ENCODE peak calls at places on chromosome 1, in five cellular contexts. E, O, V, T and Z are unnamed samples.

GRCh38 chr1:193083365-193084088 is 21.7 kb downstream of the GLRX2 start:
- DNase-seq in E (no peak), O (no peak), T (no peak), V (no peak), Z (no peak)

GRCh38 chr1:230114245-230114651 is 47.2 kb downstream of the GALNT2 start:
- DNase-seq in T (no peak), E (peak; percentile 73), V (no peak), O (no peak), Z (no peak)

GRCh38 chr1:65339866-65340483 is 30.6 kb downstream of the DNAJC6 start:
- DNase-seq in O (no peak), T (no peak), E (peak; percentile 4), V (no peak), Z (no peak)

GRCh38 chr1:101302831-101303511 is 66.2 kb downstream of the S1PR1 start:
- DNase-seq in V (no peak), T (no peak), O (no peak), E (peak; percentile 40), Z (no peak)

GRCh38 chr1:73065585-73065984 is 783.2 kb upstream of the NEGR1 start:
- DNase-seq in V (no peak), O (peak; percentile 84), T (no peak), E (no peak), Z (no peak)

GRCh38 chr1:26556041-26556440 is 26.5 kb downstream of the RPS6KA1 start:
- DNase-seq in O (no peak), T (no peak), E (no peak), V (no peak), Z (no peak)

GRCh38 chr1:241419986-241420385 is 63.0 kb upstream of the RGS7 start:
- DNase-seq in T (no peak), O (no peak), V (no peak), E (no peak), Z (no peak)

GRCh38 chr1:21904725-21905520 is 32.2 kb downstream of the HSPG2 start:
- DNase-seq in V (no peak), E (peak; percentile 97), O (no peak), T (peak; percentile 54), Z (no peak)

GRCh38 chr1:26706315-26706714 is 10.5 kb downstream of the ARID1A start:
- DNase-seq in O (no peak), T (no peak), E (no peak), V (no peak), Z (no peak)

GRCh38 chr1:240498335-240498734 is 113.6 kb downstream of the GREM2 start:
- DNase-seq in O (no peak), E (no peak), V (no peak), T (no peak), Z (no peak)

GRCh38 chr1:168959382-168959781 is 147.1 kb upstream of the ATP1B1 start:
- DNase-seq in O (no peak), V (no peak), E (no peak), T (no peak), Z (no peak)

GRCh38 chr1:10866314-10867091 is 70.1 kb upstream of the CASZ1 start:
- DNase-seq in T (no peak), O (peak; percentile 75), E (peak; percentile 44), V (no peak), Z (no peak)

GRCh38 chr1:108478429-108479015 is 28.4 kb downstream of the NBPF6 start:
- DNase-seq in E (no peak), O (no peak), T (no peak), V (no peak), Z (no peak)

GRCh38 chr1:170214980-170215910 is 69.5 kb downstream of the NTMT2 start:
- DNase-seq in O (no peak), T (peak; percentile 15), V (no peak), E (no peak), Z (no peak)

GRCh38 chr1:1626207-1627141 is 5.5 kb upstream of the MMP23B start:
- DNase-seq in E (no peak), V (no peak), T (no peak), O (no peak), Z (no peak)

GRCh38 chr1:185593271-185593670 is 140.9 kb upstream of the HMCN1 start:
- DNase-seq in V (no peak), O (no peak), E (no peak), T (no peak), Z (no peak)

GRCh38 chr1:235035928-235036327 is 92.7 kb downstream of the TOMM20 start:
- DNase-seq in T (no peak), V (no peak), O (no peak), E (no peak), Z (no peak)

GRCh38 chr1:44619261-44619900 is 54.9 kb downstream of the TMEM53 start:
- DNase-seq in T (no peak), V (no peak), O (no peak), E (peak; percentile 83), Z (no peak)

GRCh38 chr1:42682739-42683529 is 716 bp downstream of the YBX1 start:
- DNase-seq in O (peak; percentile 86), V (peak; percentile 35), T (peak; percentile 82), E (peak; percentile 71), Z (peak; percentile 74)

DNA sequence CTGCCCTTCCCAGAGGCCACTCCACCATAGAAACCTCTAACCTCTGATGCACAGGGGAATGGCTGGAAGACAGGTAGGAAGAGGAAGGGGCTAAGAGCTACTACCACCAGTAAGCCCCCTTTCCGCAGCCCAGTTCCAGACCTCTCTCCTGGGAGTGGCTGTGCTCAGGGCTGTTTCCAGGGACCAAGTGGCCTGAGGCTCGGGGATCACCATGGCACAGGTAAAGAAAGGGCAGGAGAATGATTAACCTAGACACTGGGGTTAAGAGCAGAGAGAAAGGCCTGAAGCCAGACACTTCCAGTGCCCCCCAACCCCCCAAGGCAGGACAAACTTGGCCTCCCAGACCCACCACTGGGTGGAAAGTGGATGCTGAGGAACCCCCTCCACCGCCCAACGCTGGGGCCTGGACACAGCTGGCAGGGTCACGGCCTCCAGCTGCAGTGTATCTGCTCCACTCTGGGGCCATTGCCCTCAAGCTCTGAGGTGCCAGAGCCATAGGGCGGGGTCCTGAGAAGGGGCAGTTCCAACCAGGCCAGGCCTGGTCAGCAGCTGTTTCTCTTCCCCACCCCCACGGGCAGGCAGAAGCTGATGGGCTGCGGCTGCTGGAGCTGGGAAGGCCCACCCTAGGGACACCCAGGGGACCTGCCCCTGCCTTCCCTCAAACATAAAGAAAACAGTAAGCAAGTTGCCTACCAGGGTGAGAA is 2.7 kb downstream of the TAGLN2 start:
- DNase-seq in T (peak; percentile 78), E (peak; percentile 22), V (no peak), O (no peak), Z (no peak)
- H3K4me1 ChIP-seq in T (peaks cover 41% of the 10 kb centered on the region), E (peaks cover 36% of the 10 kb centered on the region), V (peaks cover 40% of the 10 kb centered on the region), O (peaks cover 20% of the 10 kb centered on the region), Z (peaks cover 60% of the 10 kb centered on the region)

DNA sequence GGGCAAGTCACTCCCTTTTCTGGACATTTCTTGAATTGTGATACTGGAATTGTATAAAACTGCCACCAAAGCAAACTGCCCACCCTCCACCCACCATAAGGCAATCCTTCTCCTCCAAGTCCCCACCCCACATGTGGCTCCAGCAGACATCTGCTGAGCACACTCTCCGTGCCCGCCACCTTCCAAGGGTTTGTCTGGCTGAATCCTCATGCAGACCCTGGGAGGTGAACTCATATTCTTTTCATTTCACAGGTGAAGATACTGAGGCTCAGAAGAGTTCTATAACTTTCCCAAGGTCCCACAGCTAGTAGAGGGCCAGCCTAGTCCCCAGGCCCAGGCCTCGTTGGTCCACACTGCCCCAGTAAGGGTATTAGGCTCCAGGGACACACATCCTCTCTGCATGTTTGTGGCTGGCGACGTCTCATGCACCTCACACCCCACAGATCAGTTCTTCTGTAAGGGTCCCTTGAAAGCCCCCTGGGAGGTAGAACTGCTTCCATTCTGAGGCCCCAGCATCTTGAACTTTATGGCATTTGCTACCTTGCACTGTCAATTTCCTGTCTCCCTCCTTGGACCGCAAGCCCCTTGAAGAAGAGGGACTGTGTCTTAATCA is 14.1 kb downstream of the CNTN2 start:
- DNase-seq in T (no peak), V (no peak), O (no peak), E (no peak), Z (no peak)
- H3K27me3 ChIP-seq in T (no peaks in the 10 kb centered on the region), V (no peaks in the 10 kb centered on the region), O (no peaks in the 10 kb centered on the region), E (peaks cover 14% of the 10 kb centered on the region), Z (no peaks in the 10 kb centered on the region)

GRCh38 chr1:16191309-16191708 is 21.1 kb downstream of the ARHGEF19 start:
- DNase-seq in V (no peak), T (no peak), O (no peak), E (no peak), Z (no peak)

GRCh38 chr1:16186655-16187235 is 25.7 kb downstream of the ARHGEF19 start:
- DNase-seq in O (no peak), E (no peak), V (no peak), T (no peak), Z (no peak)

GRCh38 chr1:16187748-16188401 is 24.6 kb downstream of the ARHGEF19 start:
- DNase-seq in O (peak; percentile 81), T (peak; percentile 72), V (peak; percentile 55), E (peak; percentile 73), Z (peak; percentile 71)

GRCh38 chr1:16189921-16190499 is 22.4 kb downstream of the ARHGEF19 start:
- DNase-seq in V (no peak), O (no peak), T (no peak), E (no peak), Z (no peak)

DNA sequence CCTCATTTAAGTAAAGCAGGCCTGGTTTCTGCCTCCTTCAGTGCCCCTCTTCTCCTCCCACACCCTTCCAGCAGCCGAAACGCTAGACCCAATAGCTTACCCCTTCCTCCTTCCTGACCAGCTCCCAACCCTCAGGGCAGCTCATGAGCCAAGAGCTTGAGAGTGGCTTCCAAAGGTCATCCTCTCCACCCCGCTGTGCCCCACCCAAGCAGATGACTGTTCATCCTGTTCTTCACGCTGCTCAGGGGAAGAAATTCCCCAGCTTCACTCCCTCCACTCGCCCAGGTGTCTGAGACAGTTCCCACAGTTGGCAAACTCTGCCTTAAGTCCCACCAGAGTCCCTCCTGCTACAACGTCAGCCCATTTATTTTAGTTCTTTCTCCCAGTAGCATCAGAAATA is 23.4 kb downstream of the ARHGEF19 start:
- DNase-seq in E (no peak), T (no peak), V (no peak), O (no peak), Z (no peak)
- H3K27ac ChIP-seq in E (no peak overlapping the region), T (no peak overlapping the region), V (no peak overlapping the region), O (no peak overlapping the region), Z (no peak overlapping the region)

GRCh38 chr1:204842892-204843291 is 27.8 kb upstream of the NFASC start:
- DNase-seq in T (no peak), E (peak; percentile 65), O (no peak), V (no peak), Z (no peak)
- H3K4me1 ChIP-seq in T (no peaks in the 10 kb centered on the region), E (no peaks in the 10 kb centered on the region), O (no peaks in the 10 kb centered on the region), V (no peaks in the 10 kb centered on the region), Z (no peaks in the 10 kb centered on the region)

GRCh38 chr1:190475394-190476250 is 2.0 kb downstream of the BRINP3 start:
- DNase-seq in E (peak; percentile 2), T (no peak), V (no peak), O (peak; percentile 41), Z (no peak)
- H3K27me3 ChIP-seq in E (no peaks in the 10 kb centered on the region), T (peaks cover 16% of the 10 kb centered on the region), V (no peaks in the 10 kb centered on the region), O (peaks cover 77% of the 10 kb centered on the region), Z (no peaks in the 10 kb centered on the region)

GRCh38 chr1:16019580-16020277 is 1.9 kb upstream of the HSPB7 start:
- DNase-seq in V (no peak), O (no peak), E (peak; percentile 59), T (peak; percentile 81), Z (no peak)
- H3K27ac ChIP-seq in V (no peak overlapping the region), O (no peak overlapping the region), E (peak overlapping the region; percentile 81), T (peak overlapping the region; percentile 97), Z (no peak overlapping the region)